ENCODE peak calls at places on chromosomes 11 and 22, in five cellular contexts. S is AG04450, K is HCT116, L is psoas muscle, N is pancreas. P is an unnamed sample.

GRCh38 chr11:14073821-14074529 is 111.5 kb downstream of the SPON1 start:
- DNase-seq in N (no peak), K (no peak), L (peak; percentile 61), S (no peak), P (no peak)

GRCh38 chr22:25070870-25071465 is 118.5 kb downstream of the KIAA1671 start:
- DNase-seq in S (no peak), K (no peak), N (no peak), L (no peak), P (no peak)

GRCh38 chr11:5364214-5364613 is 12.9 kb downstream of the OR51B6 start:
- DNase-seq in L (no peak), S (peak; percentile 87), N (no peak), K (no peak), P (no peak)

GRCh38 chr11:74871037-74871436 is 77.9 kb downstream of the XRRA1 start:
- DNase-seq in L (no peak), S (no peak), N (no peak), K (no peak), P (no peak)

GRCh38 chr11:133966924-133967598 is 10.3 kb upstream of the IGSF9B start:
- DNase-seq in K (no peak), N (no peak), L (peak; percentile 76), S (no peak), P (no peak)

GRCh38 chr11:7423946-7424345 is 61.4 kb upstream of the OLFML1 start:
- DNase-seq in N (no peak), L (no peak), S (no peak), K (no peak), P (no peak)

GRCh38 chr11:134014502-134014901 is 54.4 kb upstream of the JAM3 start:
- DNase-seq in K (no peak), L (no peak), S (no peak), N (no peak), P (no peak)

GRCh38 chr22:42299586-42300285 is 29.3 kb upstream of the TCF20 start:
- DNase-seq in K (no peak), N (peak; percentile 36), S (no peak), L (no peak), P (no peak)

GRCh38 chr11:86931965-86932332 is 23.2 kb downstream of the FZD4 start:
- DNase-seq in S (no peak), K (no peak), N (no peak), L (no peak), P (no peak)

GRCh38 chr22:45472426-45472825 is 30.3 kb upstream of the FBLN1 start:
- DNase-seq in K (no peak), S (no peak), L (no peak), N (no peak), P (no peak)

GRCh38 chr11:107999759-108000455 is 8.8 kb upstream of the CUL5 start:
- DNase-seq in S (no peak), N (no peak), K (peak; percentile 74), L (no peak), P (no peak)

GRCh38 chr11:126403658-126404057 is 48.2 kb downstream of the ST3GAL4 start:
- DNase-seq in K (no peak), S (no peak), L (no peak), N (no peak), P (no peak)

GRCh38 chr22:45357492-45357891 is 47.8 kb downstream of the FAM118A start:
- DNase-seq in K (no peak), N (no peak), L (no peak), S (no peak), P (no peak)

GRCh38 chr22:20618488-20618887 is 111.1 kb downstream of the MED15 start:
- DNase-seq in N (no peak), L (no peak), S (no peak), K (no peak), P (no peak)

GRCh38 chr11:95698939-95699562 is 90.5 kb downstream of the FAM76B start:
- DNase-seq in N (no peak), L (no peak), S (no peak), K (no peak), P (peak; percentile 50)

GRCh38 chr11:131667566-131667965 is 297.2 kb downstream of the NTM start:
- DNase-seq in N (no peak), K (no peak), L (no peak), S (no peak), P (no peak)

GRCh38 chr11:29485641-29486040 is 531.2 kb downstream of the KCNA4 start:
- DNase-seq in K (no peak), S (no peak), N (no peak), L (no peak), P (no peak)

GRCh38 chr22:48238966-48239365 is 1476.5 kb downstream of the TBC1D22A start:
- DNase-seq in N (no peak), S (no peak), K (no peak), L (no peak), P (no peak)

GRCh38 chr11:88474655-88475054 is 137.1 kb upstream of the CTSC start:
- DNase-seq in N (no peak), K (no peak), L (no peak), S (no peak), P (no peak)

GRCh38 chr11:130070829-130071205 is 1.1 kb downstream of the APLP2 start:
- DNase-seq in K (no peak), N (peak; percentile 21), L (no peak), S (no peak), P (no peak)

GRCh38 chr11:71342951-71343827 is 90.8 kb upstream of the SHANK2 start:
- DNase-seq in N (peak; percentile 62), L (peak; percentile 28), S (no peak), K (peak; percentile 40), P (no peak)

GRCh38 chr22:27477171-27477570 is 324.4 kb downstream of the MN1 start:
- DNase-seq in K (no peak), N (no peak), L (no peak), S (no peak), P (no peak)

GRCh38 chr11:8017894-8018741 is 31.0 kb downstream of the EIF3F start:
- DNase-seq in L (no peak), N (peak; percentile 3), K (no peak), S (no peak), P (no peak)

GRCh38 chr22:34429314-34429713 is 509.0 kb upstream of the LARGE1 start:
- DNase-seq in N (no peak), S (no peak), K (no peak), L (no peak), P (no peak)

GRCh38 chr11:80103149-80103859 is 662.5 kb upstream of the TENM4 start:
- DNase-seq in S (peak; percentile 79), K (no peak), N (no peak), L (no peak), P (no peak)

GRCh38 chr11:12109591-12110196 is 696 bp upstream of the MICAL2 start:
- DNase-seq in K (no peak), L (no peak), N (no peak), S (no peak), P (no peak)

GRCh38 chr22:21074092-21074715 is 28.5 kb downstream of the LRRC74B start:
- DNase-seq in L (no peak), N (no peak), K (peak; percentile 4), S (no peak), P (peak; percentile 25)

GRCh38 chr11:87425943-87426342 is 388.2 kb downstream of the TMEM135 start:
- DNase-seq in N (no peak), L (no peak), K (no peak), S (no peak), P (no peak)

GRCh38 chr11:60978546-60979380 is 7.3 kb downstream of the CD6 start:
- DNase-seq in N (no peak), L (no peak), K (no peak), S (no peak), P (no peak)

GRCh38 chr11:58963551-58964075 is 24.3 kb downstream of the GLYATL1 start:
- DNase-seq in S (peak; percentile 27), L (no peak), N (peak; percentile 32), K (no peak), P (no peak)

GRCh38 chr11:58957922-58958321 is 18.6 kb downstream of the GLYATL1 start:
- DNase-seq in K (no peak), N (no peak), S (no peak), L (no peak), P (no peak)

DNA sequence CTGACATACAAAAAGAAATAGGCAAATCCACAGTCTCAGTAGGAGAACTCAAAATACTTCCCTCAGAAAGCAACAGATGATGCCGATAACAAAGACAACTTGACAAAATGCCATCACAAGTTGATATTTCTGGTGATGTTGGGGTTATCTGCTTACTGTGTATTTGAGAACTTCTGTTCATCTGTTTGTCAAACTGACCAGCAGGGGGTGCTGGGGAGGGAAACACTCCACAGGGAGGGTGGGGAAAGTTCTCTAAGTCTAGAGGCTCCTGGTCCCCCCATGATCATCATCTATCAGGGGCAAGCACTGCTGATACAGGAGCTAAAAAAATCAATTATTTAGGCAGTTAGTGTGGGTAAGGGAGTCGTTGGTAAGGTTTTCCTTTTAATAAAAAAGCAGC is 19.2 kb downstream of the GLYATL1 start:
- DNase-seq in K (peak; percentile 12), L (no peak), N (peak; percentile 35), S (no peak), P (peak; percentile 29)
- H3K27ac ChIP-seq in K (no peak overlapping the region), L (no peak overlapping the region), N (no peak overlapping the region), S (no peak overlapping the region), P (no peak overlapping the region)

DNA sequence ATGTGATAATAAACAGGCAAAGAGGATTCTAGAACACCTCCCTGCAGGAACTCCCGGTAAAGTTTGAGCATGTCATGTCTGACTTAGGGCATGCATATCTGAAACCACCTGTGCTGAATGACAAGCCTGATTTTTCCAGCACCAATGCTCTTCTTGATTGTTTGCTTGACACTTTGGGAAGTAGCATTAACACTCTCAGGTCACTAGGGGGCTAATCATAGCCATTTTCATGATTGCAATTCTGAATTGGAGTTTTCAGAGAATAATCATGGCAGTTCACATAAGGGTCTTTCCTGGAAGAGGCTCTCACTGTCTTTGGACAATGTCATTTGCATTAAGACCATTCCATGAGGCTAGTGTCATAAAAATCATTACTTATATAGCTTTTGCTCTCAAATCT is 234.4 kb upstream of the MTNR1B start:
- DNase-seq in S (no peak), N (no peak), K (no peak), L (no peak), P (no peak)
- TF ChIP-seq CTCF in S (peak; percentile 9), N (no peak), K (no peak), L (no peak), P (no peak)

DNA sequence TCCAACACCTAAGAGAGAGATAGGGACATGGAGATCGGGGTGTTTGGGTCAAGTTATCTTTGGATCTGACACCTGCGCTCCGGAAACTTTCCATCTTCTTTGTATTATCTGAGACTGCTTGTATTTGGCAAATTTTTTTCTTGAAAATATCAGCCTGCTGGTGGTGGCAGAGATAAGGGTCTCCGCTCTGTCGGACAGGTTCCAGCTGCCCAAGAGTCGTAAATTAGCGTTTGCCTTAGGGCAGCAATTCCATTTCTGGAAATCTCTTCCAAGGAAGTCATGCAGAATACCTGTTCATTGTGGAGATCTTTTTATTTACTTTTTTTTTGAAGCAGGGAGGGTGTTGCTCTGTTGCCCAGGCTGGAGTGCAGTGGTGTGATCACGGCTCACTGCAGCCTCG is 19.5 kb upstream of the CSNK1E start:
- DNase-seq in L (peak; percentile 6), N (no peak), S (no peak), K (no peak), P (no peak)
- H3K4me3 ChIP-seq in L (peak overlapping the region; percentile 52), N (peak overlapping the region; percentile 33), S (peak overlapping the region; percentile 58), K (no peak overlapping the region), P (peak overlapping the region; percentile 49)

GRCh38 chr11:1459219-1459575 is 27.4 kb downstream of the MOB2 start:
- DNase-seq in L (no peak), N (no peak), S (no peak), K (no peak), P (no peak)
- H3K27ac ChIP-seq in L (no peak overlapping the region), N (no peak overlapping the region), S (no peak overlapping the region), K (no peak overlapping the region), P (peak overlapping the region; percentile 80)

P was measured in dorsolateral prefrontal cortex.